ENCODE peak calls at places on chromosomes 7 and 10, in five cellular contexts. O, M, L, D and F are unnamed samples.

GRCh38 chr10:1369197-1369596 is 313.0 kb downstream of the WDR37 start:
- DNase-seq in M (no peak), L (no peak), O (no peak), D (no peak), F (no peak)

GRCh38 chr7:109663806-109664205 is 1094.1 kb downstream of the DNAJB9 start:
- DNase-seq in M (no peak), O (no peak), D (no peak), L (no peak), F (no peak)

GRCh38 chr10:7480742-7481381 is 70.0 kb upstream of the SFMBT2 start:
- DNase-seq in D (peak; percentile 82), L (no peak), M (no peak), O (no peak), F (no peak)

GRCh38 chr7:37198188-37198905 is 250.3 kb downstream of the ELMO1 start:
- DNase-seq in O (no peak), D (no peak), M (no peak), L (no peak), F (no peak)

GRCh38 chr7:146781352-146782116 is 664.9 kb downstream of the CNTNAP2 start:
- DNase-seq in L (no peak), D (peak; percentile 58), M (no peak), O (no peak), F (no peak)

GRCh38 chr7:151795168-151795754 is 81.7 kb downstream of the PRKAG2 start:
- DNase-seq in M (no peak), O (peak; percentile 75), D (no peak), L (peak; percentile 86), F (no peak)

GRCh38 chr7:50068026-50068425 is 25.0 kb downstream of the ZPBP start:
- DNase-seq in M (no peak), O (no peak), L (peak; percentile 17), D (no peak), F (peak; percentile 78)

GRCh38 chr10:129877773-129878371 is 86.2 kb downstream of the EBF3 start:
- DNase-seq in D (peak; percentile 24), L (peak; percentile 48), M (no peak), O (no peak), F (no peak)

GRCh38 chr7:47401571-47402570 is 180.0 kb downstream of the TNS3 start:
- DNase-seq in D (no peak), L (no peak), M (no peak), O (no peak), F (no peak)

GRCh38 chr10:9596368-9596920 is 1421.2 kb upstream of the CELF2 start:
- DNase-seq in D (no peak), M (no peak), L (no peak), O (no peak), F (peak; percentile 5)

GRCh38 chr7:130930260-130930659 is 196.3 kb upstream of the KLF14 start:
- DNase-seq in L (no peak), D (no peak), M (no peak), O (no peak), F (no peak)